ENCODE peak calls at places on chromosome 22, in six cellular contexts. N is kidney, Z is cardiac muscle cell, Q is lung, I is RWPE2, H is upper lobe of right lung. Y is an unnamed sample.

GRCh38 chr22:24400037-24400725 is 27.2 kb upstream of the ADORA2A start:
- DNase-seq in H (no peak), N (no peak), I (no peak), Z (no peak), Q (no peak), Y (no peak)

GRCh38 chr22:36865346-36865745 is 4.5 kb downstream of the NCF4 start:
- DNase-seq in H (peak; percentile 64), N (no peak), Z (peak; percentile 61), Q (no peak), I (no peak), Y (no peak)

GRCh38 chr22:42270512-42271190 is at the start of gene TCF20:
- DNase-seq in Z (peak; percentile 91), I (no peak), H (peak; percentile 89), Q (peak; percentile 79), N (peak; percentile 93), Y (no peak)

GRCh38 chr22:27715078-27715477 is 86.5 kb downstream of the MN1 start:
- DNase-seq in Z (no peak), Q (no peak), H (peak; percentile 56), N (no peak), I (no peak), Y (no peak)

GRCh38 chr22:28208036-28208435 is 289.0 kb upstream of the PITPNB start:
- DNase-seq in Q (no peak), H (no peak), N (no peak), Z (no peak), I (no peak), Y (no peak)

GRCh38 chr22:43891360-43892182 is at the start of gene PNPLA5:
- DNase-seq in Z (no peak), H (peak; percentile 68), I (no peak), N (peak; percentile 65), Q (no peak), Y (no peak)

GRCh38 chr22:50004923-50005322 is 7.6 kb downstream of the IL17REL start:
- DNase-seq in N (no peak), I (no peak), Z (no peak), H (no peak), Q (no peak), Y (no peak)

GRCh38 chr22:32144875-32145274 is 14.2 kb downstream of the C22orf42 start:
- DNase-seq in N (no peak), Q (no peak), I (no peak), Z (no peak), H (no peak), Y (no peak)

GRCh38 chr22:22158965-22159364 is 85.6 kb upstream of the VPREB1 start:
- DNase-seq in I (no peak), Z (no peak), N (no peak), H (no peak), Q (no peak), Y (no peak)

GRCh38 chr22:32706149-32706548 is 95.4 kb upstream of the TIMP3 start:
- DNase-seq in Q (no peak), N (no peak), Z (no peak), H (no peak), I (no peak), Y (no peak)

GRCh38 chr22:35393116-35394010 is 6.6 kb upstream of the MCM5 start:
- DNase-seq in Z (no peak), Q (no peak), I (no peak), H (no peak), N (no peak), Y (no peak)

GRCh38 chr22:39941661-39942060 is 18.5 kb upstream of the TMA7B start:
- DNase-seq in N (no peak), Q (no peak), Z (no peak), H (no peak), I (no peak), Y (no peak)
- H3K27ac ChIP-seq in N (no peak overlapping the region), Q (no peak overlapping the region), Z (no peak overlapping the region), H (no peak overlapping the region), I (no peak overlapping the region), Y (no peak overlapping the region)

GRCh38 chr22:17272511-17272991 is 53.3 kb upstream of the ADA2 start:
- DNase-seq in Z (peak; percentile 24), Q (peak; percentile 25), I (peak; percentile 26), H (no peak), N (peak; percentile 46), Y (no peak)
- H3K4me3 ChIP-seq in Z (no peak overlapping the region), Q (no peak overlapping the region), I (no peak overlapping the region), H (no peak overlapping the region), N (no peak overlapping the region), Y (no peak overlapping the region)

GRCh38 chr22:23279781-23280180 is 99.5 kb downstream of the BCR start:
- DNase-seq in Q (no peak), I (no peak), N (no peak), Z (no peak), H (no peak), Y (no peak)
- H3K27ac ChIP-seq in Q (peak overlapping the region; percentile 86), I (peak overlapping the region; percentile 77), N (no peak overlapping the region), Z (no peak overlapping the region), H (peak overlapping the region; percentile 79), Y (peak overlapping the region; percentile 74)

DNA sequence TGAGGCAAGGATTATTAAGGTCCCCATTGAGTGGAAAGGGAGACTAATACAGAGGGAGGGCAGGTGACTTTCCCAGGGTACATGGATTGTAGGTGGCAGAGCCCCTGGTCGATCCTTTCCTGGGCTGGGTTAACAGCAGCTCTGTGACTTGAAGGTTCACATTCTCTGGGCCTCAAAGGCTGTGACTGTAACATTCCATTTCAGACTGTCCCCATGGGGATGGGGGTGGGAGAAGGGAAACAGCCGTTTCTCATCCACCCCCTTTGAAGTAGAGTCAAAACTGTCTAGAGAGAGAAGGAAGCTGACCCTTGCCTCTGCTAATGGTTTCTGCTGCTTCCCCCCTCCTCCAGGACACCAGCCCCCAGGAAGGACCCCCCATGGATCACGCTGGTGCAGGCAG is 19.2 kb downstream of the MICALL1 start:
- DNase-seq in H (no peak), Q (no peak), N (no peak), I (no peak), Z (no peak), Y (no peak)
- H3K4me3 ChIP-seq in H (no peak overlapping the region), Q (no peak overlapping the region), N (no peak overlapping the region), I (no peak overlapping the region), Z (no peak overlapping the region), Y (no peak overlapping the region)

Y was measured in keratinocyte.